ENCODE peak calls at places on chromosome 19, in seven cellular contexts. One of them, this sample, is unnamed.

GRCh38 chr19:11574689-11575088 is 2.8 kb downstream of the ACP5 start:
- DNase-seq in AG09319: no peak
- DNase-seq in GDM1: no peak
- DNase-seq in progenitor cell of endocrine pancreas: no peak
- DNase-seq in fibroblast of pulmonary artery: no peak
- DNase-seq in HFFc6: no peak
- DNase-seq in adipocyte: no peak
- DNase-seq in this sample: no peak

GRCh38 chr19:28556371-28556770 is 656.6 kb downstream of the UQCRFS1 start:
- DNase-seq in AG09319: no peak
- DNase-seq in progenitor cell of endocrine pancreas: no peak
- DNase-seq in HFFc6: no peak
- DNase-seq in fibroblast of pulmonary artery: no peak
- DNase-seq in GDM1: no peak
- DNase-seq in adipocyte: no peak
- DNase-seq in this sample: no peak

GRCh38 chr19:3178377-3178972 is at the start of gene S1PR4:
- DNase-seq in GDM1: peak
- DNase-seq in progenitor cell of endocrine pancreas: no peak
- DNase-seq in adipocyte: no peak
- DNase-seq in AG09319: no peak
- DNase-seq in HFFc6: no peak
- DNase-seq in fibroblast of pulmonary artery: no peak
- DNase-seq in this sample: no peak

GRCh38 chr19:45100797-45101196 is 7.8 kb downstream of the PPP1R37 start:
- DNase-seq in HFFc6: peak
- DNase-seq in AG09319: no peak
- DNase-seq in fibroblast of pulmonary artery: no peak
- DNase-seq in adipocyte: no peak
- DNase-seq in GDM1: no peak
- DNase-seq in progenitor cell of endocrine pancreas: no peak
- DNase-seq in this sample: no peak

GRCh38 chr19:8113017-8113416 is 36.4 kb downstream of the FBN3 start:
- DNase-seq in progenitor cell of endocrine pancreas: no peak
- DNase-seq in HFFc6: no peak
- DNase-seq in adipocyte: no peak
- DNase-seq in fibroblast of pulmonary artery: no peak
- DNase-seq in GDM1: no peak
- DNase-seq in AG09319: no peak
- DNase-seq in this sample: no peak

GRCh38 chr19:15666883-15667282 is 6.0 kb upstream of the CYP4F12 start:
- DNase-seq in GDM1: no peak
- DNase-seq in progenitor cell of endocrine pancreas: no peak
- DNase-seq in AG09319: no peak
- DNase-seq in HFFc6: no peak
- DNase-seq in fibroblast of pulmonary artery: no peak
- DNase-seq in adipocyte: no peak
- DNase-seq in this sample: no peak

GRCh38 chr19:46618670-46619231 is 6.1 kb downstream of the PTGIR start:
- DNase-seq in AG09319: no peak
- DNase-seq in HFFc6: no peak
- DNase-seq in fibroblast of pulmonary artery: peak
- DNase-seq in adipocyte: peak
- DNase-seq in progenitor cell of endocrine pancreas: no peak
- DNase-seq in GDM1: no peak
- DNase-seq in this sample: no peak

GRCh38 chr19:36051236-36051635 is 2.8 kb downstream of the THAP8 start:
- DNase-seq in progenitor cell of endocrine pancreas: no peak
- DNase-seq in adipocyte: no peak
- DNase-seq in GDM1: no peak
- DNase-seq in HFFc6: no peak
- DNase-seq in AG09319: no peak
- DNase-seq in fibroblast of pulmonary artery: no peak
- DNase-seq in this sample: no peak

GRCh38 chr19:50202962-50203280 is 501 bp upstream of the MYH14 start:
- DNase-seq in progenitor cell of endocrine pancreas: no peak
- DNase-seq in adipocyte: no peak
- DNase-seq in HFFc6: no peak
- DNase-seq in GDM1: no peak
- DNase-seq in AG09319: no peak
- DNase-seq in fibroblast of pulmonary artery: no peak
- DNase-seq in this sample: no peak

GRCh38 chr19:9914315-9915207 is 21.8 kb downstream of the OLFM2 start:
- DNase-seq in fibroblast of pulmonary artery: peak
- DNase-seq in adipocyte: peak
- DNase-seq in HFFc6: peak
- DNase-seq in progenitor cell of endocrine pancreas: peak
- DNase-seq in GDM1: peak
- DNase-seq in AG09319: peak
- DNase-seq in this sample: peak

GRCh38 chr19:47438793-47439220 is 19.5 kb upstream of the MEIS3 start:
- DNase-seq in adipocyte: no peak
- DNase-seq in HFFc6: no peak
- DNase-seq in GDM1: no peak
- DNase-seq in AG09319: no peak
- DNase-seq in progenitor cell of endocrine pancreas: no peak
- DNase-seq in fibroblast of pulmonary artery: no peak
- DNase-seq in this sample: no peak

GRCh38 chr19:7476241-7476640 is 12.6 kb downstream of the PEX11G start:
- DNase-seq in fibroblast of pulmonary artery: no peak
- DNase-seq in GDM1: no peak
- DNase-seq in HFFc6: no peak
- DNase-seq in adipocyte: no peak
- DNase-seq in progenitor cell of endocrine pancreas: no peak
- DNase-seq in AG09319: no peak
- DNase-seq in this sample: no peak

GRCh38 chr19:1357695-1358094 is 26.0 kb upstream of the NDUFS7 start:
- DNase-seq in progenitor cell of endocrine pancreas: no peak
- DNase-seq in GDM1: no peak
- DNase-seq in AG09319: no peak
- DNase-seq in fibroblast of pulmonary artery: no peak
- DNase-seq in adipocyte: no peak
- DNase-seq in HFFc6: no peak
- DNase-seq in this sample: no peak

GRCh38 chr19:15702590-15702930 is 25.3 kb upstream of the OR10H2 start:
- DNase-seq in GDM1: no peak
- DNase-seq in fibroblast of pulmonary artery: peak
- DNase-seq in progenitor cell of endocrine pancreas: no peak
- DNase-seq in HFFc6: no peak
- DNase-seq in AG09319: no peak
- DNase-seq in adipocyte: peak
- DNase-seq in this sample: peak

This sample was measured in HTR-8/SVneo.